ENCODE peak calls at places on chromosomes 4 and X, in six cellular contexts. One of them, this sample, is unnamed.

GRCh38 chr4:14225683-14226207 is 598.2 kb upstream of the BOD1L1 start:
- DNase-seq in choroid plexus epithelial cell: no peak
- DNase-seq in B cell: no peak
- DNase-seq in sigmoid colon: no peak
- DNase-seq in stomach: no peak
- DNase-seq in breast epithelium: no peak
- DNase-seq in this sample: no peak

GRCh38 chr4:133464311-133464710 is 315.2 kb downstream of the PCDH10 start:
- DNase-seq in choroid plexus epithelial cell: peak
- DNase-seq in B cell: no peak
- DNase-seq in stomach: no peak
- DNase-seq in sigmoid colon: no peak
- DNase-seq in breast epithelium: no peak
- DNase-seq in this sample: no peak

GRCh38 chr4:187664011-187664410 is 331.6 kb upstream of the ZFP42 start:
- DNase-seq in stomach: no peak
- DNase-seq in B cell: no peak
- DNase-seq in breast epithelium: no peak
- DNase-seq in choroid plexus epithelial cell: no peak
- DNase-seq in sigmoid colon: no peak
- DNase-seq in this sample: no peak

GRCh38 chrX:53312946-53313745 is 31.8 kb upstream of the IQSEC2 start:
- DNase-seq in sigmoid colon: peak
- DNase-seq in B cell: peak
- DNase-seq in breast epithelium: peak
- DNase-seq in stomach: peak
- DNase-seq in choroid plexus epithelial cell: peak
- DNase-seq in this sample: peak

GRCh38 chr4:46844325-46844917 is 64.6 kb downstream of the COX7B2 start:
- DNase-seq in sigmoid colon: no peak
- DNase-seq in breast epithelium: no peak
- DNase-seq in stomach: peak
- DNase-seq in choroid plexus epithelial cell: peak
- DNase-seq in B cell: no peak
- DNase-seq in this sample: peak

GRCh38 chr4:39893693-39894072 is 84.0 kb downstream of the PDS5A start:
- DNase-seq in stomach: no peak
- DNase-seq in B cell: no peak
- DNase-seq in breast epithelium: no peak
- DNase-seq in choroid plexus epithelial cell: no peak
- DNase-seq in sigmoid colon: no peak
- DNase-seq in this sample: no peak

GRCh38 chr4:98653006-98653405 is 5.4 kb downstream of the TSPAN5 start:
- DNase-seq in choroid plexus epithelial cell: peak
- DNase-seq in breast epithelium: no peak
- DNase-seq in B cell: no peak
- DNase-seq in stomach: no peak
- DNase-seq in sigmoid colon: no peak
- DNase-seq in this sample: no peak

GRCh38 chr4:73707918-73708577 is 32.3 kb upstream of the CXCL8 start:
- DNase-seq in sigmoid colon: peak
- DNase-seq in choroid plexus epithelial cell: peak
- DNase-seq in breast epithelium: no peak
- DNase-seq in stomach: peak
- DNase-seq in B cell: no peak
- DNase-seq in this sample: peak

GRCh38 chrX:107718156-107718621 is 57.4 kb downstream of the TSC22D3 start:
- DNase-seq in B cell: peak
- DNase-seq in breast epithelium: no peak
- DNase-seq in sigmoid colon: peak
- DNase-seq in choroid plexus epithelial cell: peak
- DNase-seq in stomach: peak
- DNase-seq in this sample: peak

GRCh38 chrX:776061-776460 is 145.5 kb downstream of the SHOX start:
- DNase-seq in stomach: no peak
- DNase-seq in B cell: no peak
- DNase-seq in sigmoid colon: no peak
- DNase-seq in choroid plexus epithelial cell: no peak
- DNase-seq in breast epithelium: no peak
- DNase-seq in this sample: peak

GRCh38 chr4:140296871-140297570 is 76.4 kb upstream of the SCOC start:
- DNase-seq in breast epithelium: no peak
- DNase-seq in sigmoid colon: no peak
- DNase-seq in choroid plexus epithelial cell: no peak
- DNase-seq in stomach: no peak
- DNase-seq in B cell: no peak
- DNase-seq in this sample: peak

GRCh38 chrX:12804655-12805054 is 13.4 kb downstream of the PRPS2 start:
- DNase-seq in stomach: no peak
- DNase-seq in sigmoid colon: no peak
- DNase-seq in choroid plexus epithelial cell: no peak
- DNase-seq in B cell: no peak
- DNase-seq in breast epithelium: peak
- DNase-seq in this sample: no peak

GRCh38 chrX:15814811-15815210 is 24.5 kb downstream of the ZRSR2 start:
- DNase-seq in choroid plexus epithelial cell: no peak
- DNase-seq in stomach: no peak
- DNase-seq in sigmoid colon: no peak
- DNase-seq in B cell: no peak
- DNase-seq in breast epithelium: no peak
- DNase-seq in this sample: no peak

GRCh38 chr4:98314791-98315565 is 53.8 kb downstream of the RAP1GDS1 start:
- DNase-seq in B cell: no peak
- DNase-seq in choroid plexus epithelial cell: peak
- DNase-seq in sigmoid colon: no peak
- DNase-seq in stomach: no peak
- DNase-seq in breast epithelium: no peak
- DNase-seq in this sample: no peak

GRCh38 chr4:14879643-14880042 is 122.6 kb upstream of the CPEB2 start:
- DNase-seq in choroid plexus epithelial cell: no peak
- DNase-seq in stomach: no peak
- DNase-seq in B cell: no peak
- DNase-seq in breast epithelium: peak
- DNase-seq in sigmoid colon: no peak
- DNase-seq in this sample: no peak

GRCh38 chr4:140049024-140049923 is 104.7 kb downstream of the MAML3 start:
- DNase-seq in stomach: peak
- DNase-seq in breast epithelium: no peak
- DNase-seq in B cell: peak
- DNase-seq in sigmoid colon: peak
- DNase-seq in choroid plexus epithelial cell: peak
- DNase-seq in this sample: peak

GRCh38 chrX:13430136-13430827 is 110.4 kb upstream of the ATXN3L start:
- DNase-seq in stomach: no peak
- DNase-seq in sigmoid colon: no peak
- DNase-seq in B cell: no peak
- DNase-seq in choroid plexus epithelial cell: peak
- DNase-seq in breast epithelium: no peak
- DNase-seq in this sample: no peak

GRCh38 chrX:136745215-136746173 is 35.2 kb downstream of the ARHGEF6 start:
- DNase-seq in sigmoid colon: no peak
- DNase-seq in B cell: no peak
- DNase-seq in breast epithelium: no peak
- DNase-seq in choroid plexus epithelial cell: no peak
- DNase-seq in stomach: no peak
- DNase-seq in this sample: no peak

GRCh38 chrX:48800574-48801280 is 1.1 kb upstream of the HDAC6 start:
- DNase-seq in sigmoid colon: no peak
- DNase-seq in B cell: no peak
- DNase-seq in breast epithelium: no peak
- DNase-seq in stomach: no peak
- DNase-seq in choroid plexus epithelial cell: peak
- DNase-seq in this sample: no peak

GRCh38 chr4:48799157-48799556 is 19.1 kb upstream of the FRYL start:
- DNase-seq in stomach: no peak
- DNase-seq in breast epithelium: no peak
- DNase-seq in choroid plexus epithelial cell: no peak
- DNase-seq in B cell: no peak
- DNase-seq in sigmoid colon: no peak
- DNase-seq in this sample: no peak

GRCh38 chrX:149717803-149718202 is 5.9 kb downstream of the MAGEA11 start:
- DNase-seq in stomach: no peak
- DNase-seq in B cell: no peak
- DNase-seq in breast epithelium: no peak
- DNase-seq in choroid plexus epithelial cell: no peak
- DNase-seq in sigmoid colon: no peak
- DNase-seq in this sample: no peak

GRCh38 chr4:138410266-138410665 is 168.1 kb upstream of the SLC7A11 start:
- DNase-seq in sigmoid colon: no peak
- DNase-seq in choroid plexus epithelial cell: no peak
- DNase-seq in breast epithelium: no peak
- DNase-seq in B cell: no peak
- DNase-seq in stomach: no peak
- DNase-seq in this sample: no peak

DNA sequence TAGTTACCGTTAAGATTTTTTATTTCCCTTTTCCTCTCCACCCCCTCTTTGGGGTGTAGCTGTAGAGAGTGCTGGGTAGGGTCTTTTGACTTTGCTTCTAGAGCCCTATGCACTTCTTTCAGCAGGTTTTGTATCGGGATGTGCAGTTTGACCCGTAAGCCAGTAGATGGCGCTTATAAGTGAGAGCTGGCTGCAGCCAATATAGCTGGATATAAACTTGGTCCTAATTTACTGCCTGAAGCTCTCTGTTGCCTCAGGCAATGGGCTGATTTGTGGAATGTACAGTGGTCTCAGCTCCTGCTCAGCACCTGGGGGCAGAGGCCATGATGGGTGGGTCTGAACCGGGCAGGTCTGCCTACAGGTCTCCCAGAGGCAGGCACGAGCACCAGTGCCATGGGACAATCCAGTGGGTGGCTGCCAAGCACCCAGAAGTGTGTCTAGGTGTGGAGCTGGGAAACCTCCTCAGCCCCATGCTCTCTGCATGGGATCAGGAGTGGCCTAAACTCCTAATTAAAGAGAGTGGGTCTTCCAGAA is 146.5 kb downstream of the SPANXN1 start:
- DNase-seq in breast epithelium: no peak
- DNase-seq in sigmoid colon: no peak
- DNase-seq in B cell: no peak
- DNase-seq in stomach: no peak
- DNase-seq in choroid plexus epithelial cell: no peak
- DNase-seq in this sample: no peak
- TF ChIP-seq CTCF in breast epithelium: no peak
- TF ChIP-seq CTCF in sigmoid colon: no peak
- TF ChIP-seq CTCF in B cell: no peak
- TF ChIP-seq CTCF in stomach: no peak
- TF ChIP-seq CTCF in choroid plexus epithelial cell: peak
- TF ChIP-seq CTCF in this sample: no peak

DNA sequence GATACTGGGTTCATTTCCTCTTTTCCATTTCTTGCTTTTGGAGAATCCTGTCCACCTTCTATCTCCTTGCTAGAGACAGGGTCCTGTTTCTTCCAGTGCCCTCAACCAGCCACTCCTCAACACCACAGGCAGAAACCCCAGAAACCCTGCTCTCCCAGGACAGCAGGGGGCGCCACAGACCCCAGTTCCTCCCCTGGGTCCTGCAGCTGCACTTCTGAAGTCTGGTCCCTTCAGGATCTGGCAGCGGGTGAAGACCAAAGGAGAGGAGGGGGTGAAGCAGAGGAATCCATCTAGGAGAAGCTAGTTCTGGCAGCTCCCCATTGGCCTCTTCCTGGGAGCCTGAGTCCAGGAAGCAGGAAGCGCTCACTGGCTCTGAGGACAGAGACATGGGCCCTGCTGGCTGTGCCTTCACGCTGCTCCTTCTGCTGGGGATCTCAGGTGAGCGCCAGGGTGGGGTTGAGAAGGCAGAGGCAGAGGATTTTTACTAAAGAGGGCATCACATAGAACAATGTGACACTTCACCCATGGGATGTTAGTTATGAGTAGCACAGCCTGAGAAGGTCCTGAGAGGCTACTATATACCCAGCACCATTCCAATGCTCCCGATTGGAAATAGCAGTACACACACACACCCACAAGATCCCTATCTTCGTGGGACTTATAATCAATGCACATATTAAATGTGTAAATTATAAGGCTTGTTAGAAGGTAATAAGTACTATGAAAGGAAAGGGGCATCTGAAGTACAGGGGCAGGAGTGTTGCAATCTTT is at the start of gene PRSS48:
- DNase-seq in sigmoid colon: peak
- DNase-seq in breast epithelium: no peak
- DNase-seq in B cell: no peak
- DNase-seq in choroid plexus epithelial cell: peak
- DNase-seq in stomach: peak
- DNase-seq in this sample: peak
- TF ChIP-seq CTCF in sigmoid colon: peak
- TF ChIP-seq CTCF in breast epithelium: no peak
- TF ChIP-seq CTCF in B cell: peak
- TF ChIP-seq CTCF in choroid plexus epithelial cell: peak
- TF ChIP-seq CTCF in stomach: peak
- TF ChIP-seq CTCF in this sample: peak

DNA sequence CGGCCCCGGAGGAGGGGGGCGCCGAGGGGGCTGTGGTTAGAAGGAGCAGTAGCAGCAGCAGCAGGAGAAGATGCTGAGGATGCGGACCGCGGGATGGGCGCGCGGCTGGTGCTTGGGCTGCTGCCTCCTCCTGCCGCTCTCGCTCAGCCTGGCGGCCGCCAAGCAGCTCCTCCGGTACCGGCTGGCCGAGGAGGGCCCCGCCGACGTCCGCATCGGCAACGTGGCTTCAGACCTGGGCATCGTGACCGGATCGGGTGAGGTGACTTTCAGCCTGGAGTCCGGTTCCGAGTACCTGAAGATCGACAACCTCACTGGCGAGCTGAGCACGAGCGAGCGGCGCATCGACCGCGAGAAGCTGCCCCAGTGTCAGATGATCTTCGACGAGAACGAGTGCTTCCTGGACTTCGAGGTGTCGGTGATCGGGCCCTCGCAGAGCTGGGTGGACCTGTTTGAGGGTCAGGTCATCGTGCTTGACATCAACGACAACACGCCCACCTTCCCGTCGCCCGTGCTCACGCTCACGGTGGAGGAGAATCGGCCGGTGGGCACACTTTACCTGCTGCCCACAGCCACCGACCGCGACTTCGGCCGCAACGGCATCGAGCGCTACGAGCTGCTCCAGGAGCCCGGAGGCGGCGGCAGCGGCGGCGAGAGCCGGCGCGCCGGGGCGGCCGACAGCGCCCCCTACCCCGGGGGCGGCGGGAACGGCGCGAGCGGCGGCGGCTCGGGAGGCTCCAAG is 1.4 kb downstream of the PCDH7 start:
- DNase-seq in stomach: peak
- DNase-seq in B cell: peak
- DNase-seq in choroid plexus epithelial cell: peak
- DNase-seq in sigmoid colon: peak
- DNase-seq in breast epithelium: no peak
- DNase-seq in this sample: peak
- TF ChIP-seq CTCF in stomach: no peak
- TF ChIP-seq CTCF in B cell: no peak
- TF ChIP-seq CTCF in choroid plexus epithelial cell: no peak
- TF ChIP-seq CTCF in sigmoid colon: peak
- TF ChIP-seq CTCF in breast epithelium: no peak
- TF ChIP-seq CTCF in this sample: no peak

DNA sequence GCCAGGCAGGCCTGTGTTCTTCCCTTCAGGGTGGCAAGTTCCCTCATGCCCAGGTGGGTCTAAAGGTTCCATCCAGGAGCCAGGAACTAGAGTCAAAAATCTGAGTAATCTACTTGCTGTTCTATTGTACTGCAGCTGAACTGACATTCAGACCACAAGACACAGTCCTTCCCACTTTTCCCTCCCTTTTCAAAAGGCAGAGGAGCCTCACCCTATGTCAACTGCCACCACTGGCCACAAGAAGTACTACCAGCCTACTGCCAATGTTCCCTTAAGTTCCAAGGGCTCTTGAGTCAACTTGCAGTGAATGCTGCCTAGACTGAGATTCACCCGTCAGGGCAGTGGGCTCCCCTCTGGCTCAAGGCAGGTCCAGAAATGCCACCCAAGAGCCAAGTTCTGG is 133.5 kb downstream of the FAM47B start:
- DNase-seq in sigmoid colon: no peak
- DNase-seq in B cell: no peak
- DNase-seq in choroid plexus epithelial cell: no peak
- DNase-seq in stomach: no peak
- DNase-seq in breast epithelium: no peak
- DNase-seq in this sample: no peak
- TF ChIP-seq CTCF in sigmoid colon: no peak
- TF ChIP-seq CTCF in B cell: no peak
- TF ChIP-seq CTCF in choroid plexus epithelial cell: no peak
- TF ChIP-seq CTCF in stomach: no peak
- TF ChIP-seq CTCF in breast epithelium: no peak
- TF ChIP-seq CTCF in this sample: no peak